ENCODE peak calls at places on chromosomes 6 and 20, in ten cellular contexts. One of them, this sample, is unnamed.

GRCh38 chr20:5529331-5530142 is 212.8 kb upstream of the PROKR2 start:
- DNase-seq in upper lobe of right lung: peak; percentile 94
- DNase-seq in CD14-positive monocyte: peak; percentile 81
- DNase-seq in AG09309: no peak
- DNase-seq in GM10248: peak; percentile 76
- DNase-seq in prostate gland: peak; percentile 76
- DNase-seq in tibial artery: peak; percentile 84
- DNase-seq in cardiac fibroblast: peak; percentile 83
- DNase-seq in RWPE1: peak; percentile 74
- DNase-seq in astrocyte of the spinal cord: peak; percentile 71
- DNase-seq in this sample: peak; percentile 96

GRCh38 chr6:154157082-154157481 is 118.0 kb downstream of the OPRM1 start:
- DNase-seq in prostate gland: no peak
- DNase-seq in CD14-positive monocyte: no peak
- DNase-seq in AG09309: no peak
- DNase-seq in upper lobe of right lung: no peak
- DNase-seq in cardiac fibroblast: no peak
- DNase-seq in tibial artery: no peak
- DNase-seq in GM10248: peak; percentile 29
- DNase-seq in RWPE1: no peak
- DNase-seq in astrocyte of the spinal cord: no peak
- DNase-seq in this sample: peak; percentile 63

GRCh38 chr6:64516393-64516792 is 880.8 kb downstream of the PHF3 start:
- DNase-seq in astrocyte of the spinal cord: no peak
- DNase-seq in cardiac fibroblast: no peak
- DNase-seq in CD14-positive monocyte: no peak
- DNase-seq in tibial artery: no peak
- DNase-seq in AG09309: no peak
- DNase-seq in upper lobe of right lung: no peak
- DNase-seq in prostate gland: no peak
- DNase-seq in RWPE1: no peak
- DNase-seq in GM10248: no peak
- DNase-seq in this sample: no peak

GRCh38 chr6:40298207-40298606 is 289.0 kb downstream of the LRFN2 start:
- DNase-seq in astrocyte of the spinal cord: no peak
- DNase-seq in cardiac fibroblast: no peak
- DNase-seq in GM10248: no peak
- DNase-seq in prostate gland: no peak
- DNase-seq in upper lobe of right lung: no peak
- DNase-seq in AG09309: no peak
- DNase-seq in RWPE1: no peak
- DNase-seq in tibial artery: no peak
- DNase-seq in CD14-positive monocyte: no peak
- DNase-seq in this sample: no peak

GRCh38 chr6:107128175-107128574 is 12.9 kb upstream of the BEND3 start:
- DNase-seq in AG09309: peak; percentile 27
- DNase-seq in upper lobe of right lung: no peak
- DNase-seq in cardiac fibroblast: peak; percentile 75
- DNase-seq in RWPE1: no peak
- DNase-seq in tibial artery: no peak
- DNase-seq in astrocyte of the spinal cord: no peak
- DNase-seq in GM10248: no peak
- DNase-seq in prostate gland: no peak
- DNase-seq in CD14-positive monocyte: no peak
- DNase-seq in this sample: no peak

GRCh38 chr6:13377054-13377758 is 48.9 kb upstream of the TBC1D7 start:
- DNase-seq in upper lobe of right lung: no peak
- DNase-seq in tibial artery: no peak
- DNase-seq in RWPE1: no peak
- DNase-seq in prostate gland: no peak
- DNase-seq in AG09309: no peak
- DNase-seq in CD14-positive monocyte: no peak
- DNase-seq in cardiac fibroblast: no peak
- DNase-seq in astrocyte of the spinal cord: no peak
- DNase-seq in GM10248: no peak
- DNase-seq in this sample: no peak

GRCh38 chr6:157607317-157608109 is 215.5 kb upstream of the SNX9 start:
- DNase-seq in CD14-positive monocyte: no peak
- DNase-seq in AG09309: no peak
- DNase-seq in RWPE1: no peak
- DNase-seq in prostate gland: no peak
- DNase-seq in cardiac fibroblast: no peak
- DNase-seq in astrocyte of the spinal cord: no peak
- DNase-seq in upper lobe of right lung: no peak
- DNase-seq in GM10248: no peak
- DNase-seq in tibial artery: no peak
- DNase-seq in this sample: no peak

GRCh38 chr6:14252271-14252850 is 134.8 kb downstream of the CD83 start:
- DNase-seq in astrocyte of the spinal cord: no peak
- DNase-seq in cardiac fibroblast: no peak
- DNase-seq in GM10248: no peak
- DNase-seq in upper lobe of right lung: no peak
- DNase-seq in tibial artery: no peak
- DNase-seq in RWPE1: no peak
- DNase-seq in CD14-positive monocyte: no peak
- DNase-seq in prostate gland: no peak
- DNase-seq in AG09309: no peak
- DNase-seq in this sample: no peak

GRCh38 chr6:89034586-89035251 is 45.8 kb upstream of the PNRC1 start:
- DNase-seq in cardiac fibroblast: peak; percentile 97
- DNase-seq in upper lobe of right lung: no peak
- DNase-seq in CD14-positive monocyte: peak; percentile 88
- DNase-seq in AG09309: peak; percentile 67
- DNase-seq in astrocyte of the spinal cord: peak; percentile 48
- DNase-seq in GM10248: no peak
- DNase-seq in prostate gland: no peak
- DNase-seq in RWPE1: peak; percentile 24
- DNase-seq in tibial artery: peak; percentile 63
- DNase-seq in this sample: no peak

GRCh38 chr6:151757506-151757955 is 50.0 kb upstream of the ESR1 start:
- DNase-seq in tibial artery: no peak
- DNase-seq in astrocyte of the spinal cord: no peak
- DNase-seq in CD14-positive monocyte: no peak
- DNase-seq in GM10248: peak; percentile 50
- DNase-seq in RWPE1: no peak
- DNase-seq in cardiac fibroblast: no peak
- DNase-seq in upper lobe of right lung: no peak
- DNase-seq in AG09309: no peak
- DNase-seq in prostate gland: no peak
- DNase-seq in this sample: peak; percentile 59

GRCh38 chr20:10925767-10926166 is 252.0 kb upstream of the JAG1 start:
- DNase-seq in tibial artery: no peak
- DNase-seq in cardiac fibroblast: peak; percentile 68
- DNase-seq in RWPE1: no peak
- DNase-seq in upper lobe of right lung: no peak
- DNase-seq in AG09309: no peak
- DNase-seq in CD14-positive monocyte: no peak
- DNase-seq in GM10248: no peak
- DNase-seq in prostate gland: no peak
- DNase-seq in astrocyte of the spinal cord: no peak
- DNase-seq in this sample: no peak

GRCh38 chr20:53413188-53413631 is 180.4 kb downstream of the ZNF217 start:
- DNase-seq in cardiac fibroblast: no peak
- DNase-seq in prostate gland: peak; percentile 7
- DNase-seq in astrocyte of the spinal cord: no peak
- DNase-seq in AG09309: no peak
- DNase-seq in upper lobe of right lung: peak; percentile 70
- DNase-seq in tibial artery: peak; percentile 22
- DNase-seq in CD14-positive monocyte: no peak
- DNase-seq in GM10248: peak; percentile 88
- DNase-seq in RWPE1: peak; percentile 44
- DNase-seq in this sample: peak; percentile 79

GRCh38 chr6:16483315-16483875 is 245.0 kb downstream of the GMPR start:
- DNase-seq in GM10248: no peak
- DNase-seq in CD14-positive monocyte: no peak
- DNase-seq in AG09309: no peak
- DNase-seq in upper lobe of right lung: no peak
- DNase-seq in RWPE1: no peak
- DNase-seq in astrocyte of the spinal cord: no peak
- DNase-seq in prostate gland: no peak
- DNase-seq in tibial artery: no peak
- DNase-seq in cardiac fibroblast: no peak
- DNase-seq in this sample: peak; percentile 70

GRCh38 chr6:37663016-37663810 is 34.5 kb downstream of the MDGA1 start:
- DNase-seq in astrocyte of the spinal cord: peak; percentile 56
- DNase-seq in GM10248: no peak
- DNase-seq in RWPE1: no peak
- DNase-seq in prostate gland: no peak
- DNase-seq in AG09309: no peak
- DNase-seq in CD14-positive monocyte: no peak
- DNase-seq in upper lobe of right lung: no peak
- DNase-seq in tibial artery: no peak
- DNase-seq in cardiac fibroblast: peak; percentile 25
- DNase-seq in this sample: no peak

DNA sequence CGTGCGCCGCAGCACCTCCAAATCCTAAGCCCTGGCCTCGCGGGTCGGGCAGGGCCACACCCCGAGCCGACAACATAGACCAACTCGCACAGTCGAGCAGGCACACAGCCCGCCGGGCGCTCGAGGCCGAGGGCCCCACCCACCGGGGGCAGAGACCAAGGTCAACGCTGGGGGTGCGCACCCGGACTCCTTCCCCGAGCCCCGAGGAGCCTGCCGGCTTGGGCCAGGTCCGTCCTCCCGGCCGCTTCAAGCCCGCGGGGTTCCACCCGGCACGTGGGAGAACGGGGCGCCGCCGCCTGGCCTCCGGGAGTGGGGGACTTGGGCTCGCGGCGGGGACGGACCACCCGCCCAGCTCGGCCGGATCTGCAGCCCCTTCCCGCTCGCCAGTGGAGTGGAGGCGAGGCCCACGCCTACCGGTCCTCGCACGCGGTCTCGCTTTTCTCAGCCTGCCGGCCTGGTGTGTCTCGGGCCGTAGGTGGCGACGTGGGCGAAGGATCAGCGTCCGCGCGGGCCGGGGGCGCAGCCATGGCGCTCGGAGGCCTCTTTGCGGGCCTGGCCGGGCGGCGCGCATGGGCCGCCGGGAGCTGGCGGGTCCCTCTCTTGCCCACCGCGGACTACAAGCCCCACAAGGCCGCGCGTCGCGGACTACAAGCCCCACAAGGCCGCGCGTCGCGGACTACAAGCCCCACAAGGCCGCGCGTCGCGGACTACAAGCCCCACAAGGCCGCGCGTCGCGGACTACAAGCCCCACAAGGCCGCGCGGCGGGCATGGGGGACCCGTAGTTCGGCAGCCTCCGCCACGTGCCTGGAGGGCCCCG is at the start of gene UCKL1:
- DNase-seq in upper lobe of right lung: peak; percentile 96
- DNase-seq in AG09309: peak; percentile 58
- DNase-seq in RWPE1: peak; percentile 91
- DNase-seq in prostate gland: peak; percentile 92
- DNase-seq in tibial artery: peak; percentile 94
- DNase-seq in CD14-positive monocyte: peak; percentile 88
- DNase-seq in GM10248: peak; percentile 92
- DNase-seq in cardiac fibroblast: peak; percentile 88
- DNase-seq in astrocyte of the spinal cord: peak; percentile 94
- DNase-seq in this sample: peak; percentile 93
- TF ChIP-seq CTCF in upper lobe of right lung: no peak
- TF ChIP-seq CTCF in AG09309: no peak
- TF ChIP-seq CTCF in RWPE1: peak; percentile 51
- TF ChIP-seq CTCF in prostate gland: no peak
- TF ChIP-seq CTCF in tibial artery: no peak
- TF ChIP-seq CTCF in CD14-positive monocyte: peak; percentile 38
- TF ChIP-seq CTCF in GM10248: no peak
- TF ChIP-seq CTCF in cardiac fibroblast: no peak
- TF ChIP-seq CTCF in astrocyte of the spinal cord: no peak
- TF ChIP-seq CTCF in this sample: peak; percentile 19

DNA sequence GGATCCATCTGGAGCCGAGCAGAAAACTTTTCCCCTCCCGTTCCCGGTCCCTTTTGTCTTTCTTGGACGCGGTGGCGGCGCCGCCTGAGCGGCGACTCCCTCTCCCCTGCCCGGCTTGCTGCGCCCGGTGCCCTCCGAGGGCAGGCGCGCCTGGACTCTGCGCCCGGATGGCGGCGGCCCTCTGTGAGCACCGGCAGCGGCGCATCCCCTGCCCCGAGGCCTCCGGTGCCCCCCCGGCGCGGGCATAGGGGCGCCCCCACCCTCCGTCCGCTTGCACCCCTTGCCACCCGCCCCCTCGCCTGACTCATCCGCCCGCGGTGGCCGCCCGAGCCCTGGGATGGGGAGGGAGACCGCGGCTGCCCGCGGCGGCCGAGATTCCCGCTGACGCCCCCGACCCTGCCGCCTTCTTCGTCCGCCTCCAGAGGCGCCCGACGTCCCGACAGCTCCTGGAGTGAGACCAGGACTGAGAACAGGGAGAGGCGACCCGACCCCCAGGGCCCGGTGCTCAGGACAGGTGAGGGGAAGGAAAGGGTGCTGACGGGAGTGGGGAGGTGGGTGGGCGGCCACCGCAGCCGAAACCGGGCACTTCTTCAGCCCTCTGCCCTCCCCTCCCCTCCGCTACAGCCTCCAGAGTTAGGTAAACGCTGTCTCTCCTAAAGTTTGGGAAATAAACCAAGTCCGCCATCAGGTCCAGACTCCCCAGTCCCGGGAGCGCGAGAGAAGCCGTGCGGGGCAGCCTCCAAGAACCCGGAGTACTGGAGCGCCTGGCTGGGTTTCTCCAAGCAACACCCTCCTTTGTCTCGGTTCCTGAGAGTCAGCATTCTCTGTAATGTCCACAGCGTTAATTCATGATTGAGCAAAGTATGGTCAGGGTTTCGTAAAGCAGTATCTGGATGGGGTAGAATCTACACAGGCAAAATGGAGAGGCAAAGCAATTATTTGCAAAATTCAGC is at the start of gene TMEM200A:
- DNase-seq in GM10248: peak; percentile 36
- DNase-seq in astrocyte of the spinal cord: peak; percentile 61
- DNase-seq in tibial artery: peak; percentile 51
- DNase-seq in AG09309: no peak
- DNase-seq in cardiac fibroblast: peak; percentile 54
- DNase-seq in upper lobe of right lung: peak; percentile 62
- DNase-seq in prostate gland: no peak
- DNase-seq in RWPE1: peak; percentile 15
- DNase-seq in CD14-positive monocyte: no peak
- DNase-seq in this sample: peak; percentile 57
- TF ChIP-seq CTCF in GM10248: no peak
- TF ChIP-seq CTCF in astrocyte of the spinal cord: peak; percentile 30
- TF ChIP-seq CTCF in tibial artery: no peak
- TF ChIP-seq CTCF in AG09309: peak; percentile 20
- TF ChIP-seq CTCF in cardiac fibroblast: peak; percentile 10
- TF ChIP-seq CTCF in upper lobe of right lung: no peak
- TF ChIP-seq CTCF in prostate gland: no peak
- TF ChIP-seq CTCF in RWPE1: no peak
- TF ChIP-seq CTCF in CD14-positive monocyte: no peak
- TF ChIP-seq CTCF in this sample: no peak

GRCh38 chr6:85678602-85679444 is 36.1 kb upstream of the SYNCRIP start:
- DNase-seq in astrocyte of the spinal cord: peak; percentile 99
- DNase-seq in CD14-positive monocyte: peak; percentile 98
- DNase-seq in prostate gland: peak; percentile 98
- DNase-seq in AG09309: peak; percentile 96
- DNase-seq in tibial artery: peak; percentile 98
- DNase-seq in RWPE1: peak; percentile 95
- DNase-seq in cardiac fibroblast: peak; percentile 99
- DNase-seq in GM10248: peak; percentile 96
- DNase-seq in upper lobe of right lung: peak; percentile 99
- DNase-seq in this sample: peak; percentile 98
- TF ChIP-seq CTCF in astrocyte of the spinal cord: peak; percentile 3
- TF ChIP-seq CTCF in CD14-positive monocyte: no peak
- TF ChIP-seq CTCF in prostate gland: peak; percentile 4
- TF ChIP-seq CTCF in AG09309: no peak
- TF ChIP-seq CTCF in tibial artery: no peak
- TF ChIP-seq CTCF in RWPE1: no peak
- TF ChIP-seq CTCF in cardiac fibroblast: no peak
- TF ChIP-seq CTCF in GM10248: no peak
- TF ChIP-seq CTCF in upper lobe of right lung: no peak
- TF ChIP-seq CTCF in this sample: no peak

GRCh38 chr20:1924910-1925861 is 30.0 kb downstream of the SIRPA start:
- DNase-seq in AG09309: no peak
- DNase-seq in RWPE1: no peak
- DNase-seq in tibial artery: no peak
- DNase-seq in upper lobe of right lung: no peak
- DNase-seq in astrocyte of the spinal cord: no peak
- DNase-seq in CD14-positive monocyte: no peak
- DNase-seq in cardiac fibroblast: no peak
- DNase-seq in prostate gland: no peak
- DNase-seq in GM10248: no peak
- DNase-seq in this sample: no peak
- TF ChIP-seq CTCF in AG09309: no peak
- TF ChIP-seq CTCF in RWPE1: no peak
- TF ChIP-seq CTCF in tibial artery: no peak
- TF ChIP-seq CTCF in upper lobe of right lung: no peak
- TF ChIP-seq CTCF in astrocyte of the spinal cord: no peak
- TF ChIP-seq CTCF in CD14-positive monocyte: no peak
- TF ChIP-seq CTCF in cardiac fibroblast: no peak
- TF ChIP-seq CTCF in prostate gland: no peak
- TF ChIP-seq CTCF in GM10248: no peak
- TF ChIP-seq CTCF in this sample: no peak

This sample was measured in activated CD8-positive, alpha-beta T cell treated with anti-CD3 and anti-CD28 coated beads for 36 hours.